ENCODE peak calls at places on chromosome 9, in ten cellular contexts. U is vagina, J is neural progenitor cell, E is heart left ventricle, N is prostate gland, A is suprapubic skin, H is adrenal gland, X is H9, R is ovary, Q is esophagus squamous epithelium. P is an unnamed sample.
A peak's percentile ranks its signal among the peaks of the same experiment; 100 is the strongest.

GRCh38 chr9:137129089-137129455 is 9.9 kb upstream of the GRIN1 start:
- DNase-seq in H (no peak), R (no peak), U (no peak), X (no peak), N (no peak), J (peak; percentile 46), A (no peak), Q (no peak), E (no peak), P (no peak)

GRCh38 chr9:78035369-78035993 is 3.9 kb upstream of the GNAQ start:
- DNase-seq in A (no peak), U (no peak), J (peak; percentile 80), N (peak; percentile 74), E (peak; percentile 38), X (peak; percentile 64), H (peak; percentile 60), R (peak; percentile 51), Q (no peak), P (peak; percentile 72)

GRCh38 chr9:112869917-112870316 is 20.8 kb downstream of the SLC46A2 start:
- DNase-seq in Q (no peak), R (no peak), J (no peak), A (no peak), N (no peak), X (no peak), H (no peak), U (no peak), E (no peak), P (no peak)

GRCh38 chr9:134993996-134994720 is 76.4 kb upstream of the FCN1 start:
- DNase-seq in N (no peak), X (no peak), R (no peak), J (no peak), E (no peak), A (peak; percentile 67), U (no peak), H (no peak), Q (no peak), P (no peak)

GRCh38 chr9:4038182-4038723 is 261.6 kb downstream of the GLIS3 start:
- DNase-seq in J (no peak), N (no peak), Q (no peak), H (no peak), A (no peak), U (no peak), E (no peak), R (no peak), X (no peak), P (no peak)

GRCh38 chr9:98281281-98281680 is 25.8 kb upstream of the TBC1D2 start:
- DNase-seq in A (no peak), J (no peak), U (no peak), R (no peak), E (no peak), H (no peak), Q (no peak), X (no peak), N (no peak), P (no peak)

GRCh38 chr9:137534256-137535119 is 15.7 kb downstream of the PNPLA7 start:
- DNase-seq in Q (no peak), U (no peak), E (peak; percentile 21), R (peak; percentile 36), J (peak; percentile 52), H (no peak), A (no peak), X (peak; percentile 59), N (peak; percentile 85), P (no peak)

GRCh38 chr9:71001780-71002386 is 119.5 kb downstream of the TRPM3 start:
- DNase-seq in A (no peak), R (no peak), H (peak; percentile 33), Q (no peak), J (peak; percentile 70), X (peak; percentile 58), E (no peak), U (no peak), N (peak; percentile 29), P (no peak)

GRCh38 chr9:121798941-121799340 is 147.5 kb downstream of the DAB2IP start:
- DNase-seq in Q (no peak), X (peak; percentile 28), E (no peak), H (no peak), N (no peak), J (no peak), U (peak; percentile 65), A (no peak), R (no peak), P (no peak)

GRCh38 chr9:126170286-126170823 is 156.3 kb upstream of the MVB12B start:
- DNase-seq in N (peak; percentile 1), R (no peak), A (peak; percentile 53), J (no peak), H (no peak), E (no peak), U (no peak), X (no peak), Q (no peak), P (peak; percentile 42)

GRCh38 chr9:72473474-72474241 is 47.8 kb upstream of the TMC1 start:
- DNase-seq in J (no peak), Q (no peak), A (no peak), N (no peak), X (no peak), R (no peak), U (no peak), E (no peak), H (no peak), P (no peak)

GRCh38 chr9:33708441-33708840 is 86.9 kb upstream of the PRSS3 start:
- DNase-seq in N (no peak), R (no peak), X (no peak), A (no peak), E (no peak), U (no peak), Q (no peak), H (no peak), J (no peak), P (no peak)

GRCh38 chr9:34651876-34652602 is at the start of gene IL11RA:
- DNase-seq in N (peak; percentile 80), J (peak; percentile 95), A (peak; percentile 94), Q (no peak), E (peak; percentile 95), X (peak; percentile 98), H (peak; percentile 91), U (no peak), R (peak; percentile 90), P (peak; percentile 95)

GRCh38 chr9:121609845-121610637 is 41.4 kb upstream of the DAB2IP start:
- DNase-seq in J (no peak), H (peak; percentile 85), N (peak; percentile 48), X (no peak), U (no peak), R (peak; percentile 49), A (no peak), E (peak; percentile 84), Q (no peak), P (peak; percentile 67)

GRCh38 chr9:133396952-133397351 is 20.8 kb downstream of the STKLD1 start:
- DNase-seq in H (no peak), X (peak; percentile 86), N (no peak), J (peak; percentile 72), E (no peak), A (no peak), R (no peak), U (no peak), Q (no peak), P (no peak)

GRCh38 chr9:125411171-125411756 is 149.6 kb downstream of the GAPVD1 start:
- DNase-seq in A (no peak), X (no peak), N (no peak), R (no peak), E (no peak), J (no peak), U (no peak), H (no peak), Q (no peak), P (no peak)

GRCh38 chr9:102032614-102033013 is 294.2 kb upstream of the GRIN3A start:
- DNase-seq in E (no peak), Q (no peak), J (no peak), R (no peak), A (no peak), N (no peak), U (no peak), H (no peak), X (no peak), P (no peak)
- H3K9me3 ChIP-seq in E (peaks cover under 1% of the 10 kb centered on the region), Q (peaks cover 6% of the 10 kb centered on the region), J (peaks cover 10% of the 10 kb centered on the region), R (no peaks in the 10 kb centered on the region), A (no peaks in the 10 kb centered on the region), N (no peaks in the 10 kb centered on the region), U (no peaks in the 10 kb centered on the region), H (no peaks in the 10 kb centered on the region), X (no peaks in the 10 kb centered on the region), P (no peaks in the 10 kb centered on the region)

GRCh38 chr9:75088646-75089368 is 493 bp downstream of the OSTF1 start:
- DNase-seq in N (peak; percentile 85), A (peak; percentile 88), E (peak; percentile 79), U (peak; percentile 92), X (peak; percentile 39), H (peak; percentile 64), Q (peak; percentile 25), J (peak; percentile 58), R (peak; percentile 30), P (peak; percentile 79)
- TF ChIP-seq CTCF in N (peak; percentile 41), A (peak; percentile 29), E (peak; percentile 32), U (peak; percentile 31), X (peak; percentile 48), H (peak; percentile 42), Q (peak; percentile 28), J (peak; percentile 39), R (peak; percentile 29), P (no peak)

DNA sequence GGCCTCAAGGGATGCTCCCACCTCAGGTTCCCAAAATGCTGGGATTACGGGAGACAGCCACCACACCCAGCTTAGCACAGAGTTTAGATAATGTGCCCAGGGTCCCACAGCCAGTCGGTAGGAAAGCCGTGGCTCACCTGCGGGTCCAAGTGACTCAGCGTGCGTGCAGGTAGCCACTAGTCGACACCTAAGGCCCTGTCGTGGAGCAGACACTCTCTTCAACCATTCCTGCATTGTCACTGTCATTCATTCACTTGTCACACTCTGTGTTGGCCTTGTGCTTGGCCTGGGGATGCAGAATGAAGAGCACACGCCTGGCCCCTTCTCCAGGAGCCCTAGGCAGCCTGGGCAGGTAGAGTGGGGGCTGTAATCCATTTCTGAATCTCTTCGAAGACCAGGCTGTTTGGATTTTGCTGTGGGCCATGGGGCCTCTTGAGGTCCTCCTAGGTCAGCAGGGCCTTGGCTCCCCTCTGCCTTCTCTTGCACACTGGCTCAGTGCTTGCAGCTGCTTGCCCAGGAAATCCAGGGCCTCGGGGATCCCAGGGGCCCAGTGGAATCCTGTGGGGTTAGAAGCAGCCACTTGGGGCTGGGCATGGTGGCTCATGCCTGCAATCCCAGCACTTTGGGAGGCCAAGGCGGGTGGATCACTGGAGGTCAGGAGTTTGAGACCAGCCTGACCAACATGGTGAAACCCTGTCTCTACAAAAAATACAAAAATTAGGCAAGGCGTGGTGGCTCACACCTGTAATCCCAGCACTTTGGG is 6.1 kb upstream of the AIF1L start:
- DNase-seq in R (no peak), Q (no peak), H (no peak), E (no peak), X (no peak), J (no peak), U (no peak), A (no peak), N (no peak), P (no peak)
- H3K9me3 ChIP-seq in R (no peaks in the 10 kb centered on the region), Q (no peaks in the 10 kb centered on the region), H (no peaks in the 10 kb centered on the region), E (no peaks in the 10 kb centered on the region), X (no peaks in the 10 kb centered on the region), J (no peaks in the 10 kb centered on the region), U (no peaks in the 10 kb centered on the region), A (no peaks in the 10 kb centered on the region), N (no peaks in the 10 kb centered on the region), P (no peaks in the 10 kb centered on the region)

DNA sequence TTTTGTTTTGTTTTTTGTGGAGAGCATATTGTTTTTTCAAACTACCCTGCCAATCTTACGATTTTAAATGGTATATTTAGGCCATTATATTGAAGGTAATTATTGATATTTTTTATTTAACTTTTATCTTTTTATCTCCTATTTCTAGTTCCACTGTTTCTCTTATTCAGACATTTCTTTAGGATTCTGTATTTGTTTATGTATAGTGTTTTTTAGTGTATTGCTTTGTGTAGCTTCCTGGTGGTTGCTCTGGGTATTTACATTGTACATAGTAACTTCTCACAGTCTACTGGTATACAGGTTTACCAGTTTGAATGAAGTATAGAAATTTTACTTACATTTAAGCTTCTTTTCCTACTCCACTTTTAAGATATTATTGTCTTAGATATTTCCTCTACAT is 63.2 kb downstream of the ERCC6L2 start:
- DNase-seq in R (no peak), X (no peak), A (no peak), E (no peak), Q (no peak), N (no peak), J (no peak), U (no peak), H (no peak), P (no peak)
- TF ChIP-seq CTCF in R (no peak), X (peak; percentile 31), A (no peak), E (no peak), Q (no peak), N (no peak), J (no peak), U (no peak), H (no peak), P (no peak)